ENCODE peak calls at places on chromosome 13, in five cellular contexts. N is aorta, P is foreskin fibroblast, J is testis, A is cardiac fibroblast. L is an unnamed sample.

GRCh38 chr13:83975668-83976165 is 93.4 kb upstream of the SLITRK1 start:
- DNase-seq in J (no peak), A (no peak), N (no peak), P (no peak), L (no peak)

GRCh38 chr13:95624020-95624419 is 20.5 kb downstream of the DZIP1 start:
- DNase-seq in J (no peak), N (no peak), P (peak), A (peak), L (peak)

GRCh38 chr13:59806801-59807200 is 356.9 kb downstream of the DIAPH3 start:
- DNase-seq in P (no peak), A (no peak), J (no peak), N (no peak), L (no peak)

GRCh38 chr13:42266464-42266863 is 5.5 kb upstream of the AKAP11 start:
- DNase-seq in N (no peak), A (peak), J (no peak), P (peak), L (peak)

GRCh38 chr13:82947121-82948077 is 934.9 kb downstream of the SLITRK1 start:
- DNase-seq in A (no peak), J (no peak), N (no peak), P (peak), L (no peak)

GRCh38 chr13:63184693-63185092 is 1769.0 kb upstream of the PCDH20 start:
- DNase-seq in P (peak), J (no peak), A (peak), N (no peak), L (peak)

GRCh38 chr13:26390203-26390602 is 136.3 kb downstream of the CDK8 start:
- DNase-seq in J (no peak), P (no peak), N (no peak), A (no peak), L (no peak)

GRCh38 chr13:21567714-21568113 is 36.3 kb downstream of the MICU2 start:
- DNase-seq in A (peak), P (no peak), J (no peak), N (no peak), L (no peak)

GRCh38 chr13:70960841-70961443 is 852.7 kb upstream of the KLHL1 start:
- DNase-seq in A (peak), N (no peak), P (peak), J (no peak), L (peak)

GRCh38 chr13:76597868-76598267 is 288.3 kb downstream of the KCTD12 start:
- DNase-seq in N (no peak), P (no peak), J (no peak), A (no peak), L (no peak)

GRCh38 chr13:87259479-87260083 is 411.6 kb upstream of the SLITRK5 start:
- DNase-seq in A (no peak), J (peak), N (no peak), P (no peak), L (no peak)

GRCh38 chr13:38662362-38662761 is 24.5 kb upstream of the FREM2 start:
- DNase-seq in A (peak), J (no peak), N (no peak), P (peak), L (peak)

GRCh38 chr13:113491418-113491883 is 940 bp upstream of the DCUN1D2 start:
- DNase-seq in N (peak), J (peak), A (peak), P (peak), L (peak)

GRCh38 chr13:114043421-114044053 is 69.7 kb upstream of the C13orf46 start:
- DNase-seq in A (peak), P (peak), N (peak), J (no peak), L (peak)

GRCh38 chr13:77521595-77522367 is 13.7 kb upstream of the SCEL start:
- DNase-seq in P (peak), J (no peak), N (no peak), A (peak), L (peak)

GRCh38 chr13:89227356-89227755 is 1556.2 kb downstream of the SLITRK5 start:
- DNase-seq in J (no peak), P (no peak), N (no peak), A (no peak), L (no peak)

GRCh38 chr13:87087741-87088140 is 583.4 kb upstream of the SLITRK5 start:
- DNase-seq in N (no peak), P (no peak), A (no peak), J (no peak), L (peak)

GRCh38 chr13:100434010-100434763 is 154.4 kb downstream of the GGACT start:
- DNase-seq in N (no peak), P (peak), J (no peak), A (peak), L (peak)

GRCh38 chr13:34085199-34085598 is 267.2 kb downstream of the RFC3 start:
- DNase-seq in J (no peak), P (no peak), N (no peak), A (no peak), L (peak)

GRCh38 chr13:71712988-71713653 is 153.9 kb downstream of the DACH1 start:
- DNase-seq in P (no peak), A (peak), J (no peak), N (no peak), L (no peak)

DNA sequence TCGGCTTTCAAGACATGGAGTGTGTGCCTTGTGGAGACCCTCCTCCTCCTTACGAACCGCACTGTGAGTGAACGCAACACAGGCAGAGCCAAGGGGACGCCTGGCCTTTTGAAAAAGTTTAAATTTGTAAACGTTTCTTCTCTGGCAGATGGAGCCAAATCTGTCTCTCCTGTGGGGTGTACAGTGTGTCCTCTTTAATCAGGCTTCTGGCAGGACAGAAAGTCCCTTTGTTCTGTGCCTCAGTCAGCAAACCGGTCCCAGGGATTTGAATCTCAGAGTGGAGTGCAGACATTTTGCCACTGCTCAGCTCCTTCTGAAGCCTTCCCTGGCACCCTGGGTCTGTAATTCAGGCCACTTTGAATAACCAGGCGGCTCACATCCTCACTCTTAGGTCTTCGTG is 56.5 kb downstream of the TNFRSF19 start:
- DNase-seq in A (no peak), N (no peak), J (peak), P (no peak), L (no peak)
- H3K4me3 ChIP-seq in A (no peak), N (no peak), J (no peak), P (no peak), L (no peak)

DNA sequence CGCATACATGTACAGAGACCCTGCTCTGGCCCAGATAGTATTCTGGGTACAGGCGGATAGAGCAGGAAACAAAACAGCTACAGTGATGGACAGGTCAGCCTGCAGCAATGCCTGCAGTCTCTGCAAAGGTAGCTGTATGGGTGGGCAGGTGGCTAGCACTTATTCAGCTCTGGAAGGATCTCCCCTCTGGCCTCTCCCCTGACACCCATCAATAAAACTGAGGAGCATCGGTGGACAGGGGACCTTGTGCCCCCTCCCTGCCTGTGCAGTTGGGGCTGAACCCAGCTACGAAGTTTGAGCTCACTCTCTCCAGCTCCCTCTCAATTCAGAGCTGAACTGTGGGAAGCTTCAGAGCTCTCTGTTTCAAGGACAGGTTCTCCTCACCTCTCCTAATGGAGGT is 1.6 kb downstream of the ALOX5AP start:
- DNase-seq in N (no peak), P (no peak), J (no peak), A (no peak), L (no peak)
- H3K4me3 ChIP-seq in N (no peak), P (no peak), J (no peak), A (no peak), L (no peak)

DNA sequence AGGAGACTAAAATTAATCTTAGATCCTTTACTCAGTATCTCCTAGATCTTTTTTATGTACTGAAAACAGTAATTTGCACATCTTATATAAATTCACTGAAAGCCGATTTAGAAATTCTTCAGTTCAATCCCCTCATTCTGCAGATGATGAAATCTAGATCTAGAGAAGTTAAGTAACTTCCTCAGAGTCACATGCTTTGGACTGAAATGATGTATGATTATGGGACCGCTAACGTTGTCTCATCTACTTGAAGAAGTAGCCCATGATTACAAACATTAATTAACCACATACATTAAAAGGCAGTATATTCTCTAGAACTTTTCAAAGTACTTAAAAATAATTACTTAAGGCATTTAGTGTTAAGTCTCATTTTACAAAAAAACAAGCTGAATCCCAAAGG is 37.8 kb downstream of the ELF1 start:
- DNase-seq in J (no peak), P (no peak), A (peak), N (no peak), L (peak)
- H3K4me3 ChIP-seq in J (peak), P (no peak), A (peak), N (no peak), L (peak)

GRCh38 chr13:97020689-97021240 is 26.5 kb upstream of the OXGR1 start:
- DNase-seq in P (no peak), N (no peak), J (no peak), A (no peak), L (no peak)

GRCh38 chr13:97020194-97020593 is 25.9 kb upstream of the OXGR1 start:
- DNase-seq in J (no peak), N (no peak), A (no peak), P (no peak), L (no peak)

GRCh38 chr13:97017322-97017721 is 23.0 kb upstream of the OXGR1 start:
- DNase-seq in J (no peak), P (no peak), N (no peak), A (no peak), L (no peak)

GRCh38 chr13:97015661-97016350 is 21.5 kb upstream of the OXGR1 start:
- DNase-seq in J (no peak), P (peak), A (no peak), N (no peak), L (no peak)

GRCh38 chr13:97018029-97018819 is 23.9 kb upstream of the OXGR1 start:
- DNase-seq in P (peak), N (no peak), J (peak), A (peak), L (peak)
- H3K4me3 ChIP-seq in P (no peak), N (peak), J (no peak), A (no peak), L (no peak)

L was measured in fibroblast of the aortic adventitia.